ENCODE peak calls at places on chromosomes 3 and 15, in nine cellular contexts. O, W, F, J, I, A, R, P and X are unnamed samples.

GRCh38 chr3:58824285-58824684 is 157.7 kb upstream of the FAM3D start:
- DNase-seq in O (no peak), W (no peak), F (peak; percentile 12), J (peak; percentile 73), I (no peak), A (peak; percentile 46), R (peak; percentile 74), P (peak; percentile 11), X (peak; percentile 56)

GRCh38 chr3:117995795-117996194 is 1038.9 kb downstream of the IGSF11 start:
- DNase-seq in O (no peak), W (no peak), F (no peak), J (peak; percentile 26), I (no peak), A (no peak), R (no peak), P (no peak), X (no peak)

GRCh38 chr15:90214553-90215205 is 13.5 kb downstream of the SEMA4B start:
- DNase-seq in O (no peak), W (no peak), F (peak; percentile 74), J (no peak), I (no peak), A (peak; percentile 64), R (no peak), P (no peak), X (peak; percentile 17)

GRCh38 chr3:98906230-98906629 is 4.7 kb upstream of the DCBLD2 start:
- DNase-seq in O (no peak), W (no peak), F (no peak), J (peak; percentile 90), I (no peak), A (no peak), R (no peak), P (peak; percentile 30), X (no peak)

GRCh38 chr3:46856576-46857471 is 6.4 kb downstream of the MYL3 start:
- DNase-seq in O (peak; percentile 33), W (no peak), F (no peak), J (no peak), I (peak; percentile 41), A (no peak), R (no peak), P (no peak), X (no peak)

GRCh38 chr15:69141286-69141701 is 19.1 kb upstream of the GLCE start:
- DNase-seq in O (no peak), W (no peak), F (no peak), J (peak; percentile 38), I (no peak), A (peak; percentile 63), R (no peak), P (no peak), X (no peak)

GRCh38 chr3:46736006-46736872 is 18.6 kb upstream of the PRSS50 start:
- DNase-seq in O (no peak), W (no peak), F (no peak), J (no peak), I (no peak), A (no peak), R (no peak), P (no peak), X (no peak)

GRCh38 chr3:9135526-9135925 is 113.9 kb downstream of the SRGAP3 start:
- DNase-seq in O (no peak), W (no peak), F (no peak), J (no peak), I (no peak), A (no peak), R (no peak), P (no peak), X (no peak)

GRCh38 chr3:132606085-132606484 is 9.0 kb downstream of the ACKR4 start:
- DNase-seq in O (no peak), W (no peak), F (no peak), J (peak; percentile 79), I (no peak), A (no peak), R (no peak), P (no peak), X (no peak)

GRCh38 chr15:25169318-25169717 is 214.5 kb downstream of the SNRPN start:
- DNase-seq in O (peak; percentile 57), W (no peak), F (no peak), J (no peak), I (peak; percentile 37), A (no peak), R (peak; percentile 6), P (no peak), X (no peak)

GRCh38 chr15:46441294-46442062 is 806.6 kb downstream of the SQOR start:
- DNase-seq in O (no peak), W (no peak), F (no peak), J (no peak), I (no peak), A (no peak), R (no peak), P (no peak), X (no peak)

GRCh38 chr15:71114887-71115566 is at the start of gene THSD4:
- DNase-seq in O (peak; percentile 96), W (peak; percentile 94), F (peak; percentile 92), J (peak; percentile 72), I (peak; percentile 76), A (peak; percentile 93), R (peak; percentile 73), P (peak; percentile 73), X (peak; percentile 66)

GRCh38 chr3:183123891-183124290 is 24.6 kb upstream of the MCCC1 start:
- DNase-seq in O (no peak), W (no peak), F (no peak), J (peak; percentile 60), I (no peak), A (no peak), R (no peak), P (no peak), X (no peak)

GRCh38 chr3:12400795-12401194 is 83.5 kb upstream of the TSEN2 start:
- DNase-seq in O (no peak), W (no peak), F (no peak), J (peak; percentile 86), I (no peak), A (peak; percentile 11), R (no peak), P (no peak), X (no peak)

GRCh38 chr3:12408984-12409383 is 75.3 kb upstream of the TSEN2 start:
- DNase-seq in O (no peak), W (no peak), F (no peak), J (no peak), I (no peak), A (no peak), R (no peak), P (no peak), X (no peak)

GRCh38 chr3:12401208-12401607 is 83.1 kb upstream of the TSEN2 start:
- DNase-seq in O (no peak), W (no peak), F (no peak), J (no peak), I (no peak), A (no peak), R (no peak), P (no peak), X (no peak)

GRCh38 chr3:12409625-12410596 is 74.4 kb upstream of the TSEN2 start:
- DNase-seq in O (no peak), W (no peak), F (no peak), J (no peak), I (no peak), A (no peak), R (no peak), P (no peak), X (no peak)

GRCh38 chr3:12405432-12406272 is 78.6 kb upstream of the TSEN2 start:
- DNase-seq in O (no peak), W (no peak), F (peak; percentile 56), J (peak; percentile 97), I (peak; percentile 86), A (peak; percentile 90), R (peak; percentile 60), P (peak; percentile 69), X (no peak)
- TF ChIP-seq POLR2A in O (peak; percentile 33), W (no peak), F (no peak), J (no peak), I (no peak), A (no peak), R (no peak), P (no peak), X (no peak)

DNA sequence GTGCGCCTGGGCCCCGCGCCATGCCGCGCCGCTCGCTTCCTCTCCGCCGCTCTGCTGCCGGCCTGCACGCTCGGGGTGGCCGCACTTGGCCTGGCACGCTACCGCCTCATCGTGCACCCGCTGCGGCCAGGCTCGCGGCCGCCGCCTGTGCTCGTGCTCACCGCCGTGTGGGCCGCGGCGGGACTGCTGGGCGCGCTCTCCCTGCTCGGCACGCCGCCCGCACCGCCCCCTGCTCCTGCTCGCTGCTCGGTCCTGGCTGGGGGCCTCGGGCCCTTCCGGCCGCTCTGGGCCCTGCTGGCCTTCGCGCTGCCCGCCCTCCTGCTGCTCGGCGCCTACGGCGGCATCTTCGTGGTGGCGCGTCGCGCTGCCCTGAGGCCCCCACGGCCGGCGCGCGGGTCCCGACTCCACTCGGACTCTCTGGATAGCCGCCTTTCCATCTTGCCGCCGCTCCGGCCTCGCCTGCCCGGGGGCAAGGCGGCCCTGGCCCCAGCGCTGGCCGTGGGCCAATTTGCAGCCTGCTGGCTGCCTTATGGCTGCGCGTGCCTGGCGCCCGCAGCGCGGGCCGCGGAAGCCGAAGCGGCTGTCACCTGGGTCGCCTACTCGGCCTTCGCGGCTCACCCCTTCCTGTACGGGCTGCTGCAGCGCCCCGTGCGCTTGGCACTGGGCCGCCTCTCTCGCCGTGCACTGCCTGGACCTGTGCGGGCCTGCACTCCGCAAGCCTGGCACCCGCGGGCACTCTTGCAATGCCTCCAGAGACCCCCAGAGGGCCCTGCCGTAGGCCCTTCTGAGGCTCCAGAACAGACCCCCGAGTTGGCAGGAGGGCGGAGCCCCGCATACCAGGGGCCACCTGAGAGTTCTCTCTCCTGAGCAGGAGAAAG is 951 bp downstream of the GPR62 start:
- DNase-seq in O (peak; percentile 92), W (no peak), F (peak; percentile 61), J (no peak), I (no peak), A (no peak), R (peak; percentile 63), P (no peak), X (peak; percentile 52)
- TF ChIP-seq POLR2A in O (no peak), W (no peak), F (no peak), J (no peak), I (no peak), A (no peak), R (peak; percentile 8), P (no peak), X (no peak)

GRCh38 chr3:13222131-13222530 is 148.9 kb upstream of the IQSEC1 start:
- DNase-seq in O (no peak), W (no peak), F (no peak), J (no peak), I (no peak), A (no peak), R (no peak), P (no peak), X (no peak)
- TF ChIP-seq POLR2A in O (no peak), W (no peak), F (no peak), J (no peak), I (no peak), A (no peak), R (no peak), P (no peak), X (no peak)

GRCh38 chr3:130893240-130894129 is at the start of gene ATP2C1:
- DNase-seq in O (peak; percentile 98), W (peak; percentile 72), F (peak; percentile 97), J (peak; percentile 93), I (peak; percentile 95), A (peak; percentile 90), R (peak; percentile 95), P (peak; percentile 76), X (peak; percentile 96)
- TF ChIP-seq POLR2A in O (peak; percentile 97), W (peak; percentile 92), F (peak; percentile 95), J (peak; percentile 86), I (peak; percentile 87), A (peak; percentile 58), R (peak; percentile 97), P (peak; percentile 79), X (peak; percentile 96)